ENCODE peak calls at places on chromosome 12, in seven cellular contexts. One of them, this sample, is unnamed.
A peak's percentile ranks its signal among the peaks of the same experiment; 100 is the strongest.

GRCh38 chr12:14373202-14373601 is 7.7 kb downstream of the ATF7IP start:
- DNase-seq in neural crest cell: no peak
- DNase-seq in body of pancreas: no peak
- DNase-seq in lower lobe of right lung: no peak
- DNase-seq in WTC11: no peak
- DNase-seq in endodermal cell: no peak
- DNase-seq in HFFc6: peak; percentile 50
- DNase-seq in this sample: no peak

GRCh38 chr12:3097186-3097804 is 20.1 kb downstream of the TSPAN9 start:
- DNase-seq in WTC11: no peak
- DNase-seq in HFFc6: peak; percentile 45
- DNase-seq in body of pancreas: peak; percentile 75
- DNase-seq in lower lobe of right lung: peak; percentile 77
- DNase-seq in neural crest cell: no peak
- DNase-seq in endodermal cell: no peak
- DNase-seq in this sample: no peak

GRCh38 chr12:118984206-118984943 is 3.0 kb downstream of the SRRM4 start:
- DNase-seq in neural crest cell: no peak
- DNase-seq in lower lobe of right lung: no peak
- DNase-seq in body of pancreas: no peak
- DNase-seq in endodermal cell: no peak
- DNase-seq in WTC11: no peak
- DNase-seq in HFFc6: no peak
- DNase-seq in this sample: no peak

GRCh38 chr12:90940872-90941499 is 14.0 kb downstream of the CCER1 start:
- DNase-seq in HFFc6: peak; percentile 50
- DNase-seq in lower lobe of right lung: no peak
- DNase-seq in endodermal cell: no peak
- DNase-seq in WTC11: no peak
- DNase-seq in body of pancreas: no peak
- DNase-seq in neural crest cell: no peak
- DNase-seq in this sample: no peak

GRCh38 chr12:108477055-108477880 is 37.8 kb upstream of the FICD start:
- DNase-seq in endodermal cell: peak; percentile 50
- DNase-seq in WTC11: no peak
- DNase-seq in lower lobe of right lung: no peak
- DNase-seq in HFFc6: no peak
- DNase-seq in neural crest cell: no peak
- DNase-seq in body of pancreas: no peak
- DNase-seq in this sample: no peak

GRCh38 chr12:109590566-109590965 is 17.0 kb downstream of the MVK start:
- DNase-seq in lower lobe of right lung: no peak
- DNase-seq in HFFc6: no peak
- DNase-seq in body of pancreas: no peak
- DNase-seq in neural crest cell: no peak
- DNase-seq in WTC11: no peak
- DNase-seq in endodermal cell: no peak
- DNase-seq in this sample: no peak

GRCh38 chr12:96434107-96434506 is 33.9 kb upstream of the CDK17 start:
- DNase-seq in lower lobe of right lung: no peak
- DNase-seq in endodermal cell: no peak
- DNase-seq in HFFc6: peak; percentile 39
- DNase-seq in body of pancreas: no peak
- DNase-seq in WTC11: no peak
- DNase-seq in neural crest cell: no peak
- DNase-seq in this sample: no peak

GRCh38 chr12:93591137-93591868 is 18.8 kb downstream of the SOCS2 start:
- DNase-seq in lower lobe of right lung: peak; percentile 88
- DNase-seq in neural crest cell: peak; percentile 26
- DNase-seq in endodermal cell: peak; percentile 84
- DNase-seq in HFFc6: peak; percentile 82
- DNase-seq in body of pancreas: peak; percentile 66
- DNase-seq in WTC11: peak; percentile 40
- DNase-seq in this sample: peak; percentile 43

GRCh38 chr12:52186135-52186840 is 5.5 kb downstream of the KRT80 start:
- DNase-seq in endodermal cell: peak; percentile 81
- DNase-seq in WTC11: no peak
- DNase-seq in body of pancreas: no peak
- DNase-seq in HFFc6: peak; percentile 79
- DNase-seq in neural crest cell: no peak
- DNase-seq in lower lobe of right lung: no peak
- DNase-seq in this sample: no peak

GRCh38 chr12:12157424-12157823 is 86.7 kb downstream of the BCL2L14 start:
- DNase-seq in lower lobe of right lung: no peak
- DNase-seq in WTC11: no peak
- DNase-seq in endodermal cell: no peak
- DNase-seq in neural crest cell: no peak
- DNase-seq in HFFc6: no peak
- DNase-seq in body of pancreas: no peak
- DNase-seq in this sample: no peak

GRCh38 chr12:48175613-48176416 is 7.6 kb upstream of the CCDC184 start:
- DNase-seq in neural crest cell: no peak
- DNase-seq in lower lobe of right lung: no peak
- DNase-seq in HFFc6: no peak
- DNase-seq in endodermal cell: no peak
- DNase-seq in WTC11: no peak
- DNase-seq in body of pancreas: no peak
- DNase-seq in this sample: no peak

GRCh38 chr12:131167334-131167733 is 213.6 kb downstream of the ADGRD1 start:
- DNase-seq in endodermal cell: no peak
- DNase-seq in body of pancreas: no peak
- DNase-seq in WTC11: no peak
- DNase-seq in lower lobe of right lung: no peak
- DNase-seq in HFFc6: no peak
- DNase-seq in neural crest cell: no peak
- DNase-seq in this sample: no peak

GRCh38 chr12:109952160-109952858 is 43.9 kb downstream of the GIT2 start:
- DNase-seq in body of pancreas: no peak
- DNase-seq in WTC11: no peak
- DNase-seq in HFFc6: no peak
- DNase-seq in lower lobe of right lung: no peak
- DNase-seq in endodermal cell: no peak
- DNase-seq in neural crest cell: no peak
- DNase-seq in this sample: no peak

GRCh38 chr12:111807232-111807631 is 34.8 kb upstream of the MAPKAPK5 start:
- DNase-seq in endodermal cell: no peak
- DNase-seq in body of pancreas: no peak
- DNase-seq in neural crest cell: no peak
- DNase-seq in HFFc6: no peak
- DNase-seq in WTC11: no peak
- DNase-seq in lower lobe of right lung: peak; percentile 16
- DNase-seq in this sample: no peak

GRCh38 chr12:726281-727140 is 25.9 kb upstream of the WNK1 start:
- DNase-seq in endodermal cell: no peak
- DNase-seq in lower lobe of right lung: no peak
- DNase-seq in HFFc6: no peak
- DNase-seq in body of pancreas: no peak
- DNase-seq in WTC11: no peak
- DNase-seq in neural crest cell: no peak
- DNase-seq in this sample: no peak

DNA sequence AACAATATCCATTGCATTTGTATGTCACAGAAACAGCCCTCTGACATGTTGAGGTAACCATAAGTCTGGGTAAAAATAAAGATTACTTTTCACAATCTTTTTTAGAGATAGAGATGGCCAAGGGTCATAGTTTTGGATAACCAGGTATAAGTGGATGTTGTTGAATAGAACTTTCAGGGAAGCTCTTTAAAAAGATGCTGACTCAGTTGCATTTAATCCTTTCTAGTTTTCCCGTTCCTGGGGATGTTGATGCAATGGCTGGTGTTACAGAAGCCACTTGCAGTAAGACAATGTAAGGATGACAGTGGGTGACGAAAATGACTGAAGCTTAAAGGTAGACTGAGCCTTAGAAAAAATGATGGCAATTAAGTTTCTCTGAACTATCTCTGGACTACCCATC is 1473.7 kb downstream of the AACS start:
- DNase-seq in body of pancreas: no peak
- DNase-seq in neural crest cell: no peak
- DNase-seq in WTC11: no peak
- DNase-seq in HFFc6: no peak
- DNase-seq in lower lobe of right lung: no peak
- DNase-seq in endodermal cell: no peak
- DNase-seq in this sample: no peak
- TF ChIP-seq CTCF in body of pancreas: no peak
- TF ChIP-seq CTCF in neural crest cell: no peak
- TF ChIP-seq CTCF in WTC11: no peak
- TF ChIP-seq CTCF in HFFc6: no peak
- TF ChIP-seq CTCF in lower lobe of right lung: no peak
- TF ChIP-seq CTCF in endodermal cell: no peak
- TF ChIP-seq CTCF in this sample: no peak

DNA sequence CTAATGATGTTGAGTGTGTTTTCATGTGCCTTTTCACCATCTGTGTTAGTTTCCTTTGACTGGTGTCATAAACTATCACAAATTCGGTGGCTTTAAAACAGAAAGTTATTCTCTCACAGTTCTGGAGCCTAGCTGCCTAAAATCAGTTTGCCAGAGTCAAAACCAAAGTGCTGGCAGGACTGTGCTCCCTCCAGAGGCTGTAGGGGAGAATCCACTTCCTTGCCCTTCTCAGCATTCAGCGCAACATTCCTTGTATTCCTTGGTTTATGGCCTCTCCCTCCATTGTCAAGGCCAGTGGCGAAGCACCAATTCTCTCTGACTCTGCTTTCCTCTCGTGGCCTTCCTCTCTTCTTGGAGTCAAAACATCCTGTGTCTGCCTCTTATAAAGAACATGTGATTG is 174.2 kb upstream of the PDE3A start:
- DNase-seq in WTC11: peak; percentile 46
- DNase-seq in body of pancreas: no peak
- DNase-seq in lower lobe of right lung: no peak
- DNase-seq in endodermal cell: peak; percentile 87
- DNase-seq in HFFc6: no peak
- DNase-seq in neural crest cell: no peak
- DNase-seq in this sample: no peak
- TF ChIP-seq CTCF in WTC11: no peak
- TF ChIP-seq CTCF in body of pancreas: no peak
- TF ChIP-seq CTCF in lower lobe of right lung: peak; percentile 9
- TF ChIP-seq CTCF in endodermal cell: peak; percentile 94
- TF ChIP-seq CTCF in HFFc6: no peak
- TF ChIP-seq CTCF in neural crest cell: peak; percentile 38
- TF ChIP-seq CTCF in this sample: no peak

GRCh38 chr12:1800646-1801284 is 19.6 kb upstream of the LRTM2 start:
- DNase-seq in body of pancreas: peak; percentile 59
- DNase-seq in WTC11: peak; percentile 48
- DNase-seq in HFFc6: peak; percentile 21
- DNase-seq in lower lobe of right lung: peak; percentile 59
- DNase-seq in endodermal cell: peak; percentile 89
- DNase-seq in neural crest cell: no peak
- DNase-seq in this sample: peak; percentile 85
- TF ChIP-seq CTCF in body of pancreas: no peak
- TF ChIP-seq CTCF in WTC11: no peak
- TF ChIP-seq CTCF in HFFc6: peak; percentile 60
- TF ChIP-seq CTCF in lower lobe of right lung: peak; percentile 38
- TF ChIP-seq CTCF in endodermal cell: peak; percentile 81
- TF ChIP-seq CTCF in neural crest cell: peak; percentile 38
- TF ChIP-seq CTCF in this sample: peak; percentile 60

GRCh38 chr12:5912437-5913334 is 32.4 kb downstream of the ANO2 start:
- DNase-seq in lower lobe of right lung: no peak
- DNase-seq in neural crest cell: peak; percentile 22
- DNase-seq in endodermal cell: peak; percentile 96
- DNase-seq in body of pancreas: no peak
- DNase-seq in HFFc6: no peak
- DNase-seq in WTC11: peak; percentile 85
- DNase-seq in this sample: peak; percentile 56
- TF ChIP-seq CTCF in lower lobe of right lung: no peak
- TF ChIP-seq CTCF in neural crest cell: peak; percentile 60
- TF ChIP-seq CTCF in endodermal cell: peak; percentile 100
- TF ChIP-seq CTCF in body of pancreas: no peak
- TF ChIP-seq CTCF in HFFc6: peak; percentile 70
- TF ChIP-seq CTCF in WTC11: peak; percentile 84
- TF ChIP-seq CTCF in this sample: no peak

DNA sequence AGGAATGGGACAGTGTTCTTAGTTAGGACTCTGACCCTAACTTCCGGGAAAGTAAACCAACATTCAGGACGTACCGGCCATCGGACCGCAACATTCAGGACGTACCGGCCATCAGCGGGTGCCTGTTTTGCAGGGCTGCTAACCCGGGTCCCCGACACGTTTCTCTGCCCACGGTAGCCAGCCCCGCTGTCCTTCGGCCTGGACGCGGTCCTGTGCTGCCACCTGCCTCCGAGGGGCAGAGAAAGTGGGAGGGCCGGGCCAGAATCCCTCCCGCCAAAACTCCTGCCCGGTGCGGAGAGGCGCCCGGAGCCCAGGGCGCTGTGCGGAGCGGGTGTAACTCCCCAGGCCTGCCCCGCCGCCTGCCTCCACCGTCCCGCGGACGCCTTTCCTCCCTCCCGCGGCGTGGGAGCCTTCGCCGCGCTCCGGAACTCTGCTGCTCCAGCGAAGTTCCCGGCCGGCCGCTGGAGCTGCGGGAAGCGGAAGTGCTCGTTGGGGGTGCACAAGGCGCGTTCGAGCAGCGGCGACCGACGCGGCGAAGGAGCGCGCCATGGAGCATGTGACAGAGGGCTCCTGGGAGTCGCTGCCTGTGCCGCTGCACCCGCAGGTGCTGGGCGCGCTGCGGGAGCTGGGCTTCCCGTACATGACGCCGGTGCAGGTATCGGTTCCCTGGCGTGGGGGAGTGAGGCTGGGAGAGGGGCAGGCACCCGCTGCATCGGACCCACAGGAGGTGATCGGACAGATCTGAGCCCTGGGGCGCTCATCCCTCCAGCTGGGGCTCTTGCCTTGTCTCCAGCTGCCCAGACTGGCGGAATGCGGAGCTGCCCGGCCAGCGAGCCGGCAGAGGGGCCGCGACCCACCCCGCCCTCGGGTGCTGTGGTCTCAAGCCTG is at the start of gene DDX55:
- DNase-seq in neural crest cell: peak; percentile 71
- DNase-seq in lower lobe of right lung: peak; percentile 91
- DNase-seq in WTC11: peak; percentile 75
- DNase-seq in HFFc6: peak; percentile 77
- DNase-seq in endodermal cell: peak; percentile 94
- DNase-seq in body of pancreas: peak; percentile 82
- DNase-seq in this sample: peak; percentile 85
- TF ChIP-seq CTCF in neural crest cell: peak; percentile 65
- TF ChIP-seq CTCF in lower lobe of right lung: peak; percentile 51
- TF ChIP-seq CTCF in WTC11: no peak
- TF ChIP-seq CTCF in HFFc6: peak; percentile 56
- TF ChIP-seq CTCF in endodermal cell: peak; percentile 68
- TF ChIP-seq CTCF in body of pancreas: peak; percentile 56
- TF ChIP-seq CTCF in this sample: no peak

This sample was measured in glutamatergic neuron.